ENCODE peak calls at places on chromosomes 3 and 15, in six cellular contexts. X, K, P, A, S and B are unnamed samples. For H3K27me3, the result is how much of the 10 kb centered on the place peaks cover.

GRCh38 chr3:74787008-74787407 is 172.5 kb upstream of the CNTN3 start:
- DNase-seq in S (no peak), A (no peak), K (no peak), X (no peak), P (no peak), B (no peak)

GRCh38 chr3:8970971-8971589 is 7.8 kb upstream of the RAD18 start:
- DNase-seq in A (peak), X (peak), K (peak), S (peak), P (peak), B (no peak)

GRCh38 chr15:51067510-51067909 is 27.2 kb downstream of the TNFAIP8L3 start:
- DNase-seq in K (no peak), S (no peak), P (no peak), A (no peak), X (no peak), B (no peak)

GRCh38 chr3:157754415-157754814 is 251.2 kb upstream of the VEPH1 start:
- DNase-seq in X (no peak), K (no peak), P (no peak), A (no peak), S (no peak), B (no peak)

GRCh38 chr15:39745415-39745814 is 37.2 kb downstream of the FSIP1 start:
- DNase-seq in A (no peak), X (peak), K (no peak), S (no peak), P (no peak), B (no peak)

GRCh38 chr15:45221053-45221599 is 30.9 kb upstream of the SLC28A2 start:
- DNase-seq in A (no peak), S (no peak), P (no peak), X (no peak), K (no peak), B (no peak)

GRCh38 chr15:51751687-51752683 is 588 bp downstream of the TMOD2 start:
- DNase-seq in P (peak), S (no peak), K (peak), A (no peak), X (peak), B (no peak)

GRCh38 chr3:53350652-53351051 is 3.3 kb upstream of the DCP1A start:
- DNase-seq in X (peak), P (peak), K (no peak), A (no peak), S (no peak), B (no peak)

GRCh38 chr3:50587806-50588758 is 18.8 kb downstream of the HEMK1 start:
- DNase-seq in S (no peak), X (no peak), P (no peak), A (peak), K (no peak), B (no peak)

GRCh38 chr3:193775421-193776077 is 182.5 kb downstream of the OPA1 start:
- DNase-seq in A (no peak), K (no peak), X (no peak), S (no peak), P (no peak), B (no peak)

GRCh38 chr3:56839784-56840724 is 38.3 kb upstream of the ARHGEF3 start:
- DNase-seq in X (no peak), P (no peak), A (no peak), S (peak), K (no peak), B (no peak)

GRCh38 chr3:122969585-122970453 is 57.7 kb downstream of the SEMA5B start:
- DNase-seq in S (no peak), P (no peak), K (no peak), X (no peak), A (no peak), B (no peak)

GRCh38 chr3:141047168-141047567 is 4.0 kb upstream of the SPSB4 start:
- DNase-seq in S (no peak), K (no peak), A (no peak), X (no peak), P (no peak), B (no peak)

GRCh38 chr15:64883997-64884511 is 27.6 kb upstream of the ANKDD1A start:
- DNase-seq in A (peak), S (peak), P (peak), K (peak), X (peak), B (no peak)

GRCh38 chr15:75188499-75188898 is 13.2 kb upstream of the C15orf39 start:
- DNase-seq in S (no peak), X (no peak), A (no peak), K (no peak), P (no peak), B (no peak)

GRCh38 chr3:190381356-190381940 is 6.5 kb upstream of the CLDN16 start:
- DNase-seq in S (no peak), A (no peak), K (no peak), X (no peak), P (no peak), B (no peak)

GRCh38 chr15:74490339-74490689 is 29.4 kb upstream of the UBL7 start:
- DNase-seq in K (no peak), X (no peak), P (no peak), S (no peak), A (no peak), B (no peak)

GRCh38 chr3:61928776-61929175 is 367.4 kb downstream of the PTPRG start:
- DNase-seq in X (no peak), A (no peak), K (no peak), P (no peak), S (no peak), B (no peak)

GRCh38 chr3:168455814-168456213 is 360.1 kb upstream of the GOLIM4 start:
- DNase-seq in S (no peak), P (no peak), X (no peak), A (no peak), K (no peak), B (no peak)

GRCh38 chr3:30440880-30441279 is 165.5 kb upstream of the TGFBR2 start:
- DNase-seq in S (peak), A (peak), X (peak), P (no peak), K (peak), B (peak)

GRCh38 chr3:141928626-141929270 is 52.3 kb downstream of the ATP1B3 start:
- DNase-seq in X (no peak), P (no peak), A (no peak), S (no peak), K (no peak), B (no peak)

GRCh38 chr3:149658444-149659172 is 783 bp upstream of the WWTR1 start:
- DNase-seq in X (peak), P (no peak), K (peak), A (peak), S (no peak), B (peak)

DNA sequence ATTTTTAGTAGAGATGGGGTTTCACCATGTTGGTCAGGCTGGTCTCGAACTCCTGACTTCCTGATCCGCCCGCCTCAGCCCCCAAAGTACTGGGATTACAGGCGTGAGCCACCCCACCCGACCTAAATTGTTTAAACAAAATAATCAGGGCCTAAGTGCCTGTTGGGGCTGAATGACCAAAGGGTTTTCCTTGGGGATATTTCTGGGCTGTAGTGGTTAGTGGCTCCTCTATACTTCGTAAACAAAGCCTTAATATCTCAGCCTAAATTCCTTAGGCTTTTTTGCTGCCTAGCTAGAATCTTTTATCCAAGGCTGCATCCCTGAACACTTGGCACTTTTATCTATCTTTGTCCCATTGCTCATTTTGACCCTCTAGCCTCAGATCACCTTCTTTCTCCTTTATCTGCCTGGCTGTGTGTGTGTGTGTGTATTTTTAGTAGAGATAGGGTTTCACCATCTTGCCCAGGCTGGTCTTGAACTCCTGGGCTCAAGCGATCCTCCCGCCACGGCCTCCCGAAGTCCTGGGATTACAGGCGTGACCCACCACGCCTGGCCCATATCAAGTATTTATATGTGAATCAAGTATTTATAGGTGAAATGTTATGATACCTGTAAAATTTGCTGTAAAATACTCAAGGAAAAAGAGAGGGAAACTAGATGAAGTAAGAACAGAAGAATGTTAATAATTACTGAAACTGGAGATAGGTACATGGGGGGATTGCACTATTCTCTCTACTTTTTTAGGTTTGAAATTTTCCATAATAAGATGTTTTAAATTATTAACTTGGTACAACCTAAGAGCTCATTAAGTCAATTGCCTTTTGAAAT is 1.8 kb downstream of the NUSAP1 start:
- DNase-seq in K (no peak), X (no peak), P (no peak), S (no peak), A (no peak), B (no peak)
- H3K27me3 ChIP-seq in K (under half), X (under half), P (under half), S (under half), A (under half), B (under half)

GRCh38 chr3:195697582-195698324 is 23.0 kb upstream of the MUC20 start:
- DNase-seq in P (no peak), X (no peak), A (no peak), K (no peak), S (no peak), B (no peak)
- H3K27ac ChIP-seq in P (no peak), X (no peak), A (no peak), K (no peak), S (no peak), B (no peak)

DNA sequence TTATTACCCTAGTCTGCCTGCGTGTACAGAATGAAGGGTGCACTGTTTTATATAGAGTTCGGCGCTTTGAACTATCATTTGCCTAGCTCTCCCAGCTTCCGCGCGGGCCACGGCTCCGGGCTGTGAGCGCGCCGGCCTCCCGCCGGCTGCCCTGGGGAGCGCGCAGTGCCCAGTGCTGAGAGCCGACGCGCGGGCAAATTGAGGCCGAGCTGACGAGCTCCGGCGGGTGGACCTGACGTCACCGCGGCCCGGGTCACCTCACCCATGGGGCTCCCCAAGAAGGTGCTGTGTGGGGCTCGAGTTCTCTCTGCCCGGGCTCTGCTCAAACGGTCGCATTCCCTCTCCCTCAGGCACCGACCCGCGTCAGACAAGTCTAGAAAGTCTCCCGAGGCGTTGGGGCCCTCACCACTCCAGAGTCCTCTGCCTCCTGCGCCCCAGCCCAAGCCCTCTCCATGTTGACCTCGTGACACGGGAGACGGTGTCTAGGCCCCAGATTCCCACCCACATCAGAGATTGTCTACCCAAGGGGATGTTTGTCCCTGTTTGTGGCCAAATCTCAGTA is 7.7 kb downstream of the SOX2 start:
- DNase-seq in A (no peak), P (no peak), K (no peak), X (no peak), S (no peak), B (no peak)
- H3K4me3 ChIP-seq in A (no peak), P (no peak), K (no peak), X (no peak), S (no peak), B (no peak)

DNA sequence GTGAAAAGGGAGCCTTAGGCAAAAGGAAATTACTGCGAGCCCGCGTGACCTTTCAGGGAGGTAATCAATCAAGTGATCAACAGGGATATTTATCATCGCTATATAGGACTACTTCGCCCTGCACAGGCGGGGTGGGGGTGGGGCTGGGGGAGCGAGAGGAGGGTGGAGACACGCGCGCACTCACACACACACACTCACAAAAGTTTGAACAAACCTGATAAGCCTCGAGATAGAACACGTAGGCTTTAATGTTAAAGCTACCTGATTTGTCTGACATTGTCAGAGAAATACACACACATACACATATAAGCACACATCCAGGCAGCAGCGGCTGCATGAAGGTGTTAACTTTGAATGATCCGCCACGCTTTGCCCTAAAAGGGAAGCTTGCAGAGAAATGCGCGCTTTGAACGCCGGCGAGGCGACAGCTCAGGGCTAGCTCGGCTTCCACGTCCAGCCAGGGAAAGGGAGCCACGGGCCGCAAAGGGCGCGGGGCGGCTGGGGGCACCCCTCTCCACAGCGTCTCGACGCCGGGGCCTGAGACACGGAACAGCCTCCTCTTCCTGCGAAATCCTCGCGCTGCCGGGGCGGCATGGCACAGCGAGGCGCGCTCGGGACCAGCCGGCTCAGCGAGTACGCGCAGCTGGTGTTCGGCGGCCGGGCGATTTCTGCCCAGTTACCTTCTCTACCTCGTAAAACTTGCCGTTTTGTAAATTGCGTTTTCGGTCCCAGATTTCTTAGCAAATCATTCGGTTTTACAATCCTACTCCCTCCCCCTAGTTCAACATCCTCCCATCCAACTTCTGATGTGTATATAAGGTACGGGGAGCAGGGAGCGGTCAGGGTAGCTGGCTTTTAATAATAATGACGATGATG is 4.8 kb upstream of the MECOM start:
- DNase-seq in X (peak), P (peak), A (no peak), K (peak), S (no peak), B (no peak)
- H3K27me3 ChIP-seq in X (half or more), P (half or more), A (half or more), K (under half), S (half or more), B (under half)

GRCh38 chr3:143875566-143875965 is 27.3 kb upstream of the SLC9A9 start:
- DNase-seq in S (no peak), X (no peak), P (no peak), K (no peak), A (no peak), B (no peak)
- H3K27ac ChIP-seq in S (no peak), X (no peak), P (no peak), K (no peak), A (no peak), B (no peak)

GRCh38 chr3:40846466-40846865 is 321.7 kb downstream of the ZNF621 start:
- DNase-seq in X (no peak), A (no peak), P (no peak), K (no peak), S (no peak), B (no peak)
- H3K4me3 ChIP-seq in X (no peak), A (no peak), P (no peak), K (no peak), S (no peak), B (no peak)

GRCh38 chr3:137764563-137765309 is 621 bp downstream of the SOX14 start:
- DNase-seq in X (no peak), P (no peak), A (no peak), K (no peak), S (no peak), B (no peak)
- H3K27me3 ChIP-seq in X (half or more), P (half or more), A (half or more), K (under half), S (half or more), B (under half)